ENCODE peak calls at places on chromosomes 11 and 22, in seven cellular contexts. E is neural progenitor cell, Y is PC-3, B is SK-N-SH, W is IMR-90, X is fibroblast of lung, S is HCT116. R is an unnamed sample. For H3K4me1, the result is how much of the 10 kb centered on the place peaks cover.

GRCh38 chr11:111696556-111696955 is 69.6 kb downstream of the PPP2R1B start:
- DNase-seq in E (no peak), Y (peak), B (no peak), W (peak), X (peak), S (no peak), R (no peak)

GRCh38 chr11:86574493-86575207 is 97.8 kb downstream of the ME3 start:
- DNase-seq in E (no peak), Y (peak), B (no peak), W (no peak), X (peak), S (no peak), R (no peak)

GRCh38 chr11:14886509-14886908 is 5.5 kb downstream of the CYP2R1 start:
- DNase-seq in E (no peak), Y (no peak), B (no peak), W (no peak), X (no peak), S (no peak), R (no peak)

GRCh38 chr22:40485813-40486610 is 115.6 kb downstream of the SGSM3 start:
- DNase-seq in E (no peak), Y (no peak), B (no peak), W (peak), X (peak), S (no peak), R (no peak)

GRCh38 chr22:19174106-19175025 is 4.2 kb downstream of the SLC25A1 start:
- DNase-seq in E (peak), Y (peak), B (no peak), W (peak), X (peak), S (no peak), R (peak)

GRCh38 chr22:39654959-39655579 is 84.5 kb downstream of the CACNA1I start:
- DNase-seq in E (no peak), Y (no peak), B (peak), W (no peak), X (no peak), S (no peak), R (no peak)

GRCh38 chr11:4203603-4204360 is 109.2 kb downstream of the RRM1 start:
- DNase-seq in E (peak), Y (no peak), B (no peak), W (no peak), X (no peak), S (no peak), R (no peak)

GRCh38 chr22:50670914-50671538 is 1.6 kb upstream of the SHANK3 start:
- DNase-seq in E (no peak), Y (no peak), B (no peak), W (no peak), X (no peak), S (no peak), R (no peak)

GRCh38 chr11:33835143-33835878 is 56.6 kb downstream of the LMO2 start:
- DNase-seq in E (no peak), Y (peak), B (peak), W (peak), X (peak), S (peak), R (no peak)

GRCh38 chr11:133531971-133532651 is at the start of gene OPCML:
- DNase-seq in E (peak), Y (no peak), B (no peak), W (no peak), X (no peak), S (no peak), R (no peak)

GRCh38 chr11:111449696-111450479 is 62.3 kb downstream of the BTG4 start:
- DNase-seq in E (no peak), Y (no peak), B (peak), W (no peak), X (no peak), S (no peak), R (no peak)

GRCh38 chr11:94675788-94676187 is 92.4 kb upstream of the AMOTL1 start:
- DNase-seq in E (no peak), Y (peak), B (no peak), W (peak), X (no peak), S (no peak), R (no peak)

GRCh38 chr11:5690216-5690615 is 626 bp downstream of the TRIM22 start:
- DNase-seq in E (peak), Y (no peak), B (no peak), W (peak), X (peak), S (no peak), R (no peak)

GRCh38 chr11:45110562-45110961 is 35.9 kb upstream of the PRDM11 start:
- DNase-seq in E (peak), Y (peak), B (peak), W (peak), X (peak), S (peak), R (no peak)

GRCh38 chr22:38177926-38178604 is 3.6 kb downstream of the PLA2G6 start:
- DNase-seq in E (peak), Y (peak), B (no peak), W (peak), X (peak), S (peak), R (peak)

GRCh38 chr11:102309621-102310541 is 7.4 kb upstream of the BIRC3 start:
- DNase-seq in E (peak), Y (no peak), B (no peak), W (no peak), X (no peak), S (no peak), R (no peak)

GRCh38 chr22:31537019-31537535 is 40.7 kb downstream of the SFI1 start:
- DNase-seq in E (no peak), Y (no peak), B (no peak), W (no peak), X (no peak), S (no peak), R (no peak)

GRCh38 chr11:64778473-64779298 is at the start of gene SF1:
- DNase-seq in E (peak), Y (peak), B (peak), W (peak), X (peak), S (peak), R (peak)

GRCh38 chr11:20162824-20163777 is 2.8 kb upstream of the DBX1 start:
- DNase-seq in E (peak), Y (no peak), B (peak), W (peak), X (peak), S (no peak), R (no peak)

GRCh38 chr11:73384871-73385692 is 8.9 kb downstream of the RELT start:
- DNase-seq in E (no peak), Y (no peak), B (no peak), W (no peak), X (no peak), S (no peak), R (peak)
- H3K4me1 ChIP-seq in E (under half), Y (under half), B (under half), W (under half), X (under half), S (under half), R (under half)

GRCh38 chr11:43735931-43736330 is 55.4 kb downstream of the HSD17B12 start:
- DNase-seq in E (no peak), Y (peak), B (no peak), W (peak), X (peak), S (no peak), R (no peak)

GRCh38 chr11:43735115-43735514 is 54.6 kb downstream of the HSD17B12 start:
- DNase-seq in E (no peak), Y (no peak), B (no peak), W (no peak), X (no peak), S (no peak), R (no peak)

GRCh38 chr11:43737194-43737575 is 56.6 kb downstream of the HSD17B12 start:
- DNase-seq in E (no peak), Y (no peak), B (no peak), W (no peak), X (no peak), S (no peak), R (no peak)

GRCh38 chr11:43736502-43737193 is 56.1 kb downstream of the HSD17B12 start:
- DNase-seq in E (no peak), Y (peak), B (no peak), W (peak), X (peak), S (no peak), R (no peak)

GRCh38 chr11:43738600-43739409 is 58.3 kb downstream of the HSD17B12 start:
- DNase-seq in E (peak), Y (peak), B (no peak), W (peak), X (peak), S (peak), R (no peak)
- H3K9ac ChIP-seq in E (no peak), Y (peak), B (no peak), W (no peak), X (no peak), S (no peak), R (no peak)

GRCh38 chr22:22878801-22879674 is 8.6 kb upstream of the IGLL5 start:
- DNase-seq in E (no peak), Y (peak), B (no peak), W (no peak), X (no peak), S (no peak), R (peak)
- TF ChIP-seq CTCF in E (peak), Y (peak), B (no peak), W (no peak), X (no peak), S (peak), R (no peak)

DNA sequence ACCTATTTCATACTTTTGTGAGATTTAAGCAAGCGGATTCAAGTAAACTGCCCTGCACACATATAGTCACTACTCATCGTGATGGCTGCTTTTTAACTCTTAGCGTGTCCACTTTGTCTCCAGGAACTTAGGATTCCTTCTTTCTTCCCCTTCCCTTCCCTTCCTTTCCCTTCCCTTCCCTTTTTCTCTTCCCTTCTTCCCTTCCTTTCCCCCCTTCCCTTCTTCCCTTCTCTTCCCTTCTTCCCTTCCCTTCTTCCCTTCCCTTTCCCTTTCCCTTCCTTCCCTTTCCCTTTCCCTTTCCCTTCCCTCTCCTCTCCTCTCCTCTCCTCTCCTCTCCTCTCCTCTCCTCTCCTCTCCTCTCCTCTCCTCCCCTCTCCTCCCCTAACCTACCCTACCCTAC is 65.9 kb downstream of the LIF start:
- DNase-seq in E (no peak), Y (no peak), B (no peak), W (no peak), X (no peak), S (no peak), R (no peak)
- H3K4me1 ChIP-seq in E (under half), Y (under half), B (under half), W (under half), X (under half), S (under half), R (under half)

GRCh38 chr22:25383278-25383820 is 163.9 kb downstream of the CRYBB2 start:
- DNase-seq in E (peak), Y (no peak), B (no peak), W (no peak), X (no peak), S (no peak), R (no peak)
- H3K9ac ChIP-seq in E (no peak), Y (no peak), B (no peak), W (no peak), X (no peak), S (no peak), R (no peak)

GRCh38 chr11:120168960-120169681 is 31.2 kb upstream of the TRIM29 start:
- DNase-seq in E (peak), Y (peak), B (peak), W (peak), X (peak), S (no peak), R (peak)

GRCh38 chr11:120168108-120168959 is 30.4 kb upstream of the TRIM29 start:
- DNase-seq in E (no peak), Y (no peak), B (no peak), W (peak), X (no peak), S (no peak), R (peak)

GRCh38 chr11:120170741-120171261 is 32.9 kb upstream of the TRIM29 start:
- DNase-seq in E (no peak), Y (no peak), B (no peak), W (no peak), X (no peak), S (no peak), R (peak)

GRCh38 chr11:120169981-120170698 is 32.2 kb upstream of the TRIM29 start:
- DNase-seq in E (no peak), Y (no peak), B (no peak), W (no peak), X (no peak), S (no peak), R (peak)

GRCh38 chr11:120167659-120168058 is 29.7 kb upstream of the TRIM29 start:
- DNase-seq in E (no peak), Y (no peak), B (no peak), W (no peak), X (no peak), S (no peak), R (peak)
- TF ChIP-seq CTCF in E (no peak), Y (no peak), B (no peak), W (no peak), X (no peak), S (no peak), R (no peak)

R was measured in kidney.